ENCODE peak calls at places on chromosomes 7 and 10, in ten cellular contexts. One of them, this sample, is unnamed.

GRCh38 chr10:51312817-51313216 is 238.5 kb downstream of the PRKG1 start:
- DNase-seq in transverse colon: no peak
- DNase-seq in K562: no peak
- DNase-seq in IMR-90: no peak
- DNase-seq in gastrocnemius medialis: no peak
- DNase-seq in uterus: no peak
- DNase-seq in stomach: no peak
- DNase-seq in ovary: no peak
- DNase-seq in Peyer's patch: no peak
- DNase-seq in HCT116: no peak
- DNase-seq in this sample: no peak

GRCh38 chr7:155145477-155146255 is 75.5 kb downstream of the HTR5A start:
- DNase-seq in Peyer's patch: no peak
- DNase-seq in uterus: no peak
- DNase-seq in gastrocnemius medialis: no peak
- DNase-seq in ovary: no peak
- DNase-seq in IMR-90: no peak
- DNase-seq in stomach: no peak
- DNase-seq in HCT116: no peak
- DNase-seq in K562: no peak
- DNase-seq in transverse colon: no peak
- DNase-seq in this sample: no peak

GRCh38 chr10:27072436-27073114 is 27.7 kb downstream of the ANKRD26 start:
- DNase-seq in gastrocnemius medialis: no peak
- DNase-seq in stomach: no peak
- DNase-seq in K562: no peak
- DNase-seq in IMR-90: no peak
- DNase-seq in uterus: no peak
- DNase-seq in transverse colon: no peak
- DNase-seq in Peyer's patch: no peak
- DNase-seq in ovary: no peak
- DNase-seq in HCT116: no peak
- DNase-seq in this sample: no peak

GRCh38 chr7:100221767-100222444 is 2.2 kb downstream of the PVRIG start:
- DNase-seq in K562: no peak
- DNase-seq in stomach: no peak
- DNase-seq in Peyer's patch: no peak
- DNase-seq in transverse colon: no peak
- DNase-seq in IMR-90: no peak
- DNase-seq in uterus: no peak
- DNase-seq in ovary: no peak
- DNase-seq in gastrocnemius medialis: no peak
- DNase-seq in HCT116: no peak
- DNase-seq in this sample: no peak

GRCh38 chr7:46723742-46724141 is 802.7 kb upstream of the IGFBP3 start:
- DNase-seq in gastrocnemius medialis: no peak
- DNase-seq in uterus: no peak
- DNase-seq in ovary: no peak
- DNase-seq in stomach: no peak
- DNase-seq in IMR-90: no peak
- DNase-seq in transverse colon: no peak
- DNase-seq in Peyer's patch: no peak
- DNase-seq in K562: no peak
- DNase-seq in HCT116: no peak
- DNase-seq in this sample: no peak

GRCh38 chr10:49601857-49602256 is 8.3 kb upstream of the SLC18A3 start:
- DNase-seq in gastrocnemius medialis: no peak
- DNase-seq in stomach: peak; percentile 22
- DNase-seq in Peyer's patch: no peak
- DNase-seq in K562: no peak
- DNase-seq in uterus: no peak
- DNase-seq in ovary: no peak
- DNase-seq in HCT116: no peak
- DNase-seq in transverse colon: no peak
- DNase-seq in IMR-90: peak; percentile 9
- DNase-seq in this sample: no peak

GRCh38 chr7:7739718-7740355 is 21.4 kb upstream of the RPA3 start:
- DNase-seq in stomach: no peak
- DNase-seq in uterus: no peak
- DNase-seq in K562: no peak
- DNase-seq in IMR-90: no peak
- DNase-seq in Peyer's patch: no peak
- DNase-seq in transverse colon: no peak
- DNase-seq in HCT116: no peak
- DNase-seq in ovary: no peak
- DNase-seq in gastrocnemius medialis: no peak
- DNase-seq in this sample: no peak

GRCh38 chr7:106246941-106247826 is 37.6 kb downstream of the NAMPT start:
- DNase-seq in K562: no peak
- DNase-seq in gastrocnemius medialis: no peak
- DNase-seq in IMR-90: no peak
- DNase-seq in ovary: no peak
- DNase-seq in HCT116: no peak
- DNase-seq in Peyer's patch: no peak
- DNase-seq in transverse colon: no peak
- DNase-seq in uterus: no peak
- DNase-seq in stomach: no peak
- DNase-seq in this sample: no peak

GRCh38 chr7:130909881-130910672 is 176.1 kb upstream of the KLF14 start:
- DNase-seq in Peyer's patch: no peak
- DNase-seq in uterus: no peak
- DNase-seq in HCT116: no peak
- DNase-seq in ovary: no peak
- DNase-seq in transverse colon: no peak
- DNase-seq in gastrocnemius medialis: no peak
- DNase-seq in K562: no peak
- DNase-seq in IMR-90: peak; percentile 59
- DNase-seq in stomach: no peak
- DNase-seq in this sample: no peak

GRCh38 chr7:93913197-93913596 is 6.8 kb downstream of the GNGT1 start:
- DNase-seq in Peyer's patch: no peak
- DNase-seq in transverse colon: no peak
- DNase-seq in IMR-90: no peak
- DNase-seq in stomach: no peak
- DNase-seq in uterus: no peak
- DNase-seq in gastrocnemius medialis: no peak
- DNase-seq in ovary: no peak
- DNase-seq in HCT116: no peak
- DNase-seq in K562: no peak
- DNase-seq in this sample: no peak

GRCh38 chr7:264541-265191 is 25.3 kb upstream of the FOXL3 start:
- DNase-seq in Peyer's patch: no peak
- DNase-seq in HCT116: no peak
- DNase-seq in transverse colon: peak; percentile 75
- DNase-seq in K562: no peak
- DNase-seq in stomach: peak; percentile 77
- DNase-seq in gastrocnemius medialis: no peak
- DNase-seq in uterus: no peak
- DNase-seq in ovary: peak; percentile 28
- DNase-seq in IMR-90: no peak
- DNase-seq in this sample: no peak

DNA sequence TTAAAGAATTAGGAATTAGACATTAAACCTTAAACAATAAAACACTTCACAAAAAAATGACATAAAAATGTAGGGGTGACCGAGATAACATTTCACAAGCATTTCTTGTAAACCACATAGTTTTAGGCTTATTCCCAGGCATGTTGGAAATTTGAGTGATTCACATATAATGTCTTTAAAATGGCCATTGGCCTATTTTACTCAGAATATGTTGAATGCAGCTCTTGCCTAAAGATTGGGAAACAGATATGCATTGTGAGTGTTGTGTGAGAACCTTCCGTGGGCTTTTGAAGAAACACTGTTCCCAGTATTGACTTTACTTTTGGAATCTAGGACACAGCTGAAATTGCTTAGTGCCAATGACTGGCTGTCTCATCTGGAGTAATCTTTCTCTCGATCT is 79.6 kb downstream of the ARL5B start:
- DNase-seq in stomach: no peak
- DNase-seq in K562: no peak
- DNase-seq in IMR-90: peak; percentile 76
- DNase-seq in transverse colon: no peak
- DNase-seq in uterus: no peak
- DNase-seq in Peyer's patch: no peak
- DNase-seq in ovary: no peak
- DNase-seq in gastrocnemius medialis: no peak
- DNase-seq in HCT116: no peak
- DNase-seq in this sample: no peak
- H3K4me3 ChIP-seq in stomach: no peak overlapping the region
- H3K4me3 ChIP-seq in K562: no peak overlapping the region
- H3K4me3 ChIP-seq in IMR-90: no peak overlapping the region
- H3K4me3 ChIP-seq in transverse colon: no peak overlapping the region
- H3K4me3 ChIP-seq in uterus: no peak overlapping the region
- H3K4me3 ChIP-seq in Peyer's patch: no peak overlapping the region
- H3K4me3 ChIP-seq in ovary: no peak overlapping the region
- H3K4me3 ChIP-seq in gastrocnemius medialis: no peak overlapping the region
- H3K4me3 ChIP-seq in HCT116: no peak overlapping the region
- H3K4me3 ChIP-seq in this sample: no peak overlapping the region

DNA sequence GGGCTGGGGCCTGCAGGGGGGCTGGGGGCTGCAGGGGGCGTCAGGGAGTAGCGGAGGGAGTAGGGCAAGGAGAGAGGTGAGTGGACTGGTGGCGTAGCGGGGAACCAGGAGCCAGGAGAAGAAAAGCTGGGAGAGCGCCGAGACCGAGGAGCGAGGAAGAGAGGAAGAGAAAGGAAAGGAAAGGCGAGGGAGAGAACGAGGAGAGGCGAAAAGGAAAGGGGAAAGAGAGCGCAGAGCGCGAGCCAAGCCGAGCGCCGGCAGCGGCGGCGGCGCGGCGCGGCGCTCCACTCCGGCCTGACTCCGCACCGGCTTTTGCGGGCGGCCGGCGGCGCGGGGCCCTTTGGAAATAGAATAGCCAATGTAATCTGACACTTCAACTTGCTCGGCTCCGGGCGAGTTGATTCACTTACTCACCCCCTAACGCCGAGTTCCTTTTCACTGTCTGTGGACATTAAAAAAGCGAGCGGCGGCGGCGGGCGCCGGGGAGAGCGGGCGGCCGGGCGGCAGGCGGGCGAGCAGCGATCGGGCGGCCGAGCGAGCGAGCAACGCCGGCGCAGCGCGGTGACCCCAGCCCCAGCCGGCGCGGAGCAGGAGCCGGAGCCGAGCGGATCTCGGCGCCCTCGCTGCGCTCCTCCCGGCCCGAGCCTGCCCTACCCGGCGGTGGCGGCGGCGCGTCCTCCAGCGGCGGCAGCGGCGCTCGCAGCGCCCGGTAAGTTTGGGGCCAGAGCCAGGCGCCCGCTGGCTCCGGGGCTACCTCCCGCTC is at the start of gene ZMIZ1:
- DNase-seq in transverse colon: peak; percentile 91
- DNase-seq in IMR-90: peak; percentile 93
- DNase-seq in stomach: peak; percentile 92
- DNase-seq in K562: peak; percentile 88
- DNase-seq in uterus: peak; percentile 93
- DNase-seq in ovary: peak; percentile 92
- DNase-seq in HCT116: peak; percentile 83
- DNase-seq in Peyer's patch: peak; percentile 82
- DNase-seq in gastrocnemius medialis: peak; percentile 91
- DNase-seq in this sample: peak; percentile 92
- TF ChIP-seq POLR2A in transverse colon: peak; percentile 57
- TF ChIP-seq POLR2A in IMR-90: peak; percentile 87
- TF ChIP-seq POLR2A in stomach: no peak
- TF ChIP-seq POLR2A in K562: no peak
- TF ChIP-seq POLR2A in uterus: peak; percentile 87
- TF ChIP-seq POLR2A in ovary: peak; percentile 83
- TF ChIP-seq POLR2A in HCT116: peak; percentile 82
- TF ChIP-seq POLR2A in Peyer's patch: peak; percentile 72
- TF ChIP-seq POLR2A in gastrocnemius medialis: peak; percentile 97
- TF ChIP-seq POLR2A in this sample: no peak

DNA sequence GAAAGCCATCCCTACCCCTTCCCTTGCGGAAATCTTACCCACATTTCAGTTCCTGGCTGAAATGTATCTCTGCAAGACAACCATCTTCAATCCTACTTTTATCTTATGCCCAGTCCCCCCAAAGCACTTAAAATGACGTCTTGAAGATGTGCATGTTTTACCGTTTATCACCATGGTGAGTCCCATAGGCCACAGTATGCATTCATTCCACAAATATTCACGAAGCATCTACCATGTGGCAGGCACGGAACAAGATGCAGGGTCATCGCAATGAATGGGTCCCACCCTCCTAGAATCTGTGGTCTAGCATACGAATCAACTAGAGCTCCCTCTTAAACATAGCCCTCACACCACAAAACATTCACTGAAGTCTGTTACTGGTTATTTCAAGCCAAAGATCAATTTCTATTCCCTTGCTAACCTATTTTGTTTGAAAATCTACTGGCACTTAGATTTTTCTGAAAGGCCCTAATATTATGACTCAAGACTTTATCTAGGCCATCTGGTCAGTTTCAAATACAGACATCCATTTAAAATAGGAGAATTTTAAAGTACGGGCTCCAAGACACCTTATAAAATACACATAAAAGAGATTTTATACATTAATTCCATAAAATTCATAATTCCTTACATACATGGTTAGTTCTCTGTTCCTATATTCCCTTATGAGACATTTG is 99.4 kb downstream of the PARD3 start:
- DNase-seq in transverse colon: no peak
- DNase-seq in HCT116: no peak
- DNase-seq in IMR-90: no peak
- DNase-seq in uterus: no peak
- DNase-seq in Peyer's patch: no peak
- DNase-seq in gastrocnemius medialis: no peak
- DNase-seq in K562: no peak
- DNase-seq in ovary: no peak
- DNase-seq in stomach: no peak
- DNase-seq in this sample: no peak
- TF ChIP-seq CTCF in transverse colon: no peak
- TF ChIP-seq CTCF in HCT116: no peak
- TF ChIP-seq CTCF in IMR-90: no peak
- TF ChIP-seq CTCF in uterus: no peak
- TF ChIP-seq CTCF in Peyer's patch: no peak
- TF ChIP-seq CTCF in gastrocnemius medialis: no peak
- TF ChIP-seq CTCF in K562: no peak
- TF ChIP-seq CTCF in ovary: no peak
- TF ChIP-seq CTCF in stomach: no peak
- TF ChIP-seq CTCF in this sample: no peak

DNA sequence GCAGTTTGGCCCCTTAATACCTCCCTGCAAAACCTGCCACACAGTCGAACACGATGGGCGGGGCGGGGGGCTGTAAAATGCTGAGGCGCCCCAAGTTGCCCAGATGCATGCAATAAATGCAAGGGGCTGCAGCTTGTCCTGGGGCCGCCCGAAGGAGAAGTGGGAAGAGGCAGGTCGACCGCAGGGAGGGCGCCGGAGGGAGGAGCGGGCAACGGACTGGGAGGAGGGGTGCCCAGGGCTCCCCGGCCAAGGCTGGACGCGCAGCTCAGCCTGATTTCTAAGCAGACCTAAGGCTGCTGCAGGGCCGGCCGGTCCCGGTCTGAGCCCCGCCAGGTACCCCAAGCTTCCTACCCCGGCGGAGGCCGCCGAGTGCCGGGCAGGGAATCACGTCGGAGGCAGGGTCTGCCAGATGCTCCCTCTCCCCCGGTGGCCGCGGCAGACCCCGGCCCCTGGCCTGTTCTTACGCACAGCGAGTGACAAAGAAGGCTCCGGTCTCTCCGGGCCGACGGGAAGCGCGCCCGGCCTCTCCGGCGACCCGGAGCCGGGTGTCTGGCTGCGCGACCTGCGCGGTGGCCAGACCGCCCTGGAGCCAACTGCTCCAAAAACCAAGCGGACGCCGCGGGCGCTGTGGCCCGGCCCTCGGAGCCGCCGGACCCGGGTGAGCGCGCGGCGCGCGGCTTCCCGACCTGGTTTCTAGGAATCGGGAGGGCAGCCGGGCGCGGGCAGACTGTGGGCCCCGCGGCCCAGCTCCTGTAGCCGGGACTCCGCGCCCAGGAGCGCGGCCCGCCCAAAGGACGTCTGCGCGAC is 740 bp upstream of the EBF3 start:
- DNase-seq in ovary: no peak
- DNase-seq in IMR-90: no peak
- DNase-seq in transverse colon: no peak
- DNase-seq in gastrocnemius medialis: no peak
- DNase-seq in uterus: no peak
- DNase-seq in Peyer's patch: no peak
- DNase-seq in HCT116: no peak
- DNase-seq in K562: no peak
- DNase-seq in stomach: no peak
- DNase-seq in this sample: peak; percentile 18
- H3K4me3 ChIP-seq in ovary: no peak overlapping the region
- H3K4me3 ChIP-seq in IMR-90: peak overlapping the region; percentile 23
- H3K4me3 ChIP-seq in transverse colon: no peak overlapping the region
- H3K4me3 ChIP-seq in gastrocnemius medialis: peak overlapping the region; percentile 61
- H3K4me3 ChIP-seq in uterus: peak overlapping the region; percentile 20
- H3K4me3 ChIP-seq in Peyer's patch: peak overlapping the region; percentile 52
- H3K4me3 ChIP-seq in HCT116: no peak overlapping the region
- H3K4me3 ChIP-seq in K562: no peak overlapping the region
- H3K4me3 ChIP-seq in stomach: peak overlapping the region; percentile 28
- H3K4me3 ChIP-seq in this sample: no peak overlapping the region